ENCODE peak calls at places on chromosomes 7 and 10, in five cellular contexts. One of them, this sample, is unnamed.

GRCh38 chr10:22244001-22244400 is 26.2 kb upstream of the EBLN1 start:
- DNase-seq in OCI-LY7: no peak
- DNase-seq in fibroblast of the conjunctiva: no peak
- DNase-seq in iPS-NIHi11: no peak
- DNase-seq in stimulated activated CD4-positive, alpha-beta T cell treated with anti-CD3 and anti-CD28 coated beads, Interleukin-2, amount 100 ng/mL, for 48 hours: no peak
- DNase-seq in this sample: peak; percentile 49

GRCh38 chr7:68820321-68820720 is 778.0 kb upstream of the AUTS2 start:
- DNase-seq in stimulated activated CD4-positive, alpha-beta T cell treated with anti-CD3 and anti-CD28 coated beads, Interleukin-2, amount 100 ng/mL, for 48 hours: no peak
- DNase-seq in OCI-LY7: no peak
- DNase-seq in iPS-NIHi11: no peak
- DNase-seq in fibroblast of the conjunctiva: no peak
- DNase-seq in this sample: no peak

GRCh38 chr7:90709501-90710465 is 113.7 kb downstream of the CDK14 start:
- DNase-seq in OCI-LY7: peak; percentile 89
- DNase-seq in stimulated activated CD4-positive, alpha-beta T cell treated with anti-CD3 and anti-CD28 coated beads, Interleukin-2, amount 100 ng/mL, for 48 hours: no peak
- DNase-seq in fibroblast of the conjunctiva: no peak
- DNase-seq in iPS-NIHi11: no peak
- DNase-seq in this sample: no peak

GRCh38 chr10:71241114-71241898 is 28.9 kb downstream of the UNC5B start:
- DNase-seq in OCI-LY7: no peak
- DNase-seq in stimulated activated CD4-positive, alpha-beta T cell treated with anti-CD3 and anti-CD28 coated beads, Interleukin-2, amount 100 ng/mL, for 48 hours: no peak
- DNase-seq in iPS-NIHi11: no peak
- DNase-seq in fibroblast of the conjunctiva: peak; percentile 73
- DNase-seq in this sample: no peak

GRCh38 chr7:20153999-20154398 is 63.2 kb downstream of the MACC1 start:
- DNase-seq in stimulated activated CD4-positive, alpha-beta T cell treated with anti-CD3 and anti-CD28 coated beads, Interleukin-2, amount 100 ng/mL, for 48 hours: no peak
- DNase-seq in OCI-LY7: no peak
- DNase-seq in iPS-NIHi11: no peak
- DNase-seq in fibroblast of the conjunctiva: no peak
- DNase-seq in this sample: no peak

GRCh38 chr7:12423355-12423994 is 19.8 kb upstream of the VWDE start:
- DNase-seq in iPS-NIHi11: no peak
- DNase-seq in OCI-LY7: no peak
- DNase-seq in fibroblast of the conjunctiva: peak; percentile 38
- DNase-seq in stimulated activated CD4-positive, alpha-beta T cell treated with anti-CD3 and anti-CD28 coated beads, Interleukin-2, amount 100 ng/mL, for 48 hours: no peak
- DNase-seq in this sample: no peak

GRCh38 chr10:104449402-104449801 is 95.8 kb downstream of the CFAP58 start:
- DNase-seq in fibroblast of the conjunctiva: no peak
- DNase-seq in OCI-LY7: no peak
- DNase-seq in stimulated activated CD4-positive, alpha-beta T cell treated with anti-CD3 and anti-CD28 coated beads, Interleukin-2, amount 100 ng/mL, for 48 hours: no peak
- DNase-seq in iPS-NIHi11: no peak
- DNase-seq in this sample: no peak

GRCh38 chr7:102925962-102926825 is 13.4 kb downstream of the LRRC17 start:
- DNase-seq in OCI-LY7: no peak
- DNase-seq in fibroblast of the conjunctiva: no peak
- DNase-seq in stimulated activated CD4-positive, alpha-beta T cell treated with anti-CD3 and anti-CD28 coated beads, Interleukin-2, amount 100 ng/mL, for 48 hours: no peak
- DNase-seq in iPS-NIHi11: no peak
- DNase-seq in this sample: no peak

GRCh38 chr7:143388491-143389101 is 7.5 kb downstream of the ZYX start:
- DNase-seq in OCI-LY7: no peak
- DNase-seq in iPS-NIHi11: no peak
- DNase-seq in fibroblast of the conjunctiva: no peak
- DNase-seq in stimulated activated CD4-positive, alpha-beta T cell treated with anti-CD3 and anti-CD28 coated beads, Interleukin-2, amount 100 ng/mL, for 48 hours: no peak
- DNase-seq in this sample: peak; percentile 51

GRCh38 chr7:142556745-142557144 is 192.5 kb upstream of the PRSS1 start:
- DNase-seq in stimulated activated CD4-positive, alpha-beta T cell treated with anti-CD3 and anti-CD28 coated beads, Interleukin-2, amount 100 ng/mL, for 48 hours: no peak
- DNase-seq in OCI-LY7: no peak
- DNase-seq in iPS-NIHi11: peak; percentile 61
- DNase-seq in fibroblast of the conjunctiva: peak; percentile 97
- DNase-seq in this sample: peak; percentile 36

GRCh38 chr10:62177111-62177510 is 91.5 kb downstream of the RTKN2 start:
- DNase-seq in fibroblast of the conjunctiva: no peak
- DNase-seq in iPS-NIHi11: no peak
- DNase-seq in OCI-LY7: no peak
- DNase-seq in stimulated activated CD4-positive, alpha-beta T cell treated with anti-CD3 and anti-CD28 coated beads, Interleukin-2, amount 100 ng/mL, for 48 hours: no peak
- DNase-seq in this sample: no peak

GRCh38 chr7:131381069-131381838 is 53.6 kb downstream of the MKLN1 start:
- DNase-seq in fibroblast of the conjunctiva: no peak
- DNase-seq in OCI-LY7: no peak
- DNase-seq in iPS-NIHi11: no peak
- DNase-seq in stimulated activated CD4-positive, alpha-beta T cell treated with anti-CD3 and anti-CD28 coated beads, Interleukin-2, amount 100 ng/mL, for 48 hours: no peak
- DNase-seq in this sample: no peak

GRCh38 chr10:8035641-8036520 is 18.6 kb upstream of the GATA3 start:
- DNase-seq in OCI-LY7: no peak
- DNase-seq in fibroblast of the conjunctiva: no peak
- DNase-seq in stimulated activated CD4-positive, alpha-beta T cell treated with anti-CD3 and anti-CD28 coated beads, Interleukin-2, amount 100 ng/mL, for 48 hours: no peak
- DNase-seq in iPS-NIHi11: no peak
- DNase-seq in this sample: no peak

GRCh38 chr7:105787793-105788192 is 88.6 kb downstream of the ATXN7L1 start:
- DNase-seq in fibroblast of the conjunctiva: no peak
- DNase-seq in iPS-NIHi11: no peak
- DNase-seq in OCI-LY7: no peak
- DNase-seq in stimulated activated CD4-positive, alpha-beta T cell treated with anti-CD3 and anti-CD28 coated beads, Interleukin-2, amount 100 ng/mL, for 48 hours: no peak
- DNase-seq in this sample: no peak

GRCh38 chr10:21402606-21403083 is 122.8 kb downstream of the SKIDA1 start:
- DNase-seq in fibroblast of the conjunctiva: peak; percentile 13
- DNase-seq in stimulated activated CD4-positive, alpha-beta T cell treated with anti-CD3 and anti-CD28 coated beads, Interleukin-2, amount 100 ng/mL, for 48 hours: no peak
- DNase-seq in OCI-LY7: no peak
- DNase-seq in iPS-NIHi11: no peak
- DNase-seq in this sample: no peak

GRCh38 chr7:1409555-1409954 is 49.7 kb downstream of the MICALL2 start:
- DNase-seq in iPS-NIHi11: no peak
- DNase-seq in OCI-LY7: no peak
- DNase-seq in stimulated activated CD4-positive, alpha-beta T cell treated with anti-CD3 and anti-CD28 coated beads, Interleukin-2, amount 100 ng/mL, for 48 hours: no peak
- DNase-seq in fibroblast of the conjunctiva: no peak
- DNase-seq in this sample: no peak

GRCh38 chr10:7410306-7410799 is 481 bp downstream of the SFMBT2 start:
- DNase-seq in iPS-NIHi11: no peak
- DNase-seq in fibroblast of the conjunctiva: no peak
- DNase-seq in OCI-LY7: peak; percentile 43
- DNase-seq in stimulated activated CD4-positive, alpha-beta T cell treated with anti-CD3 and anti-CD28 coated beads, Interleukin-2, amount 100 ng/mL, for 48 hours: peak; percentile 40
- DNase-seq in this sample: peak; percentile 47

GRCh38 chr7:93442478-93443224 is 131.9 kb downstream of the CALCR start:
- DNase-seq in iPS-NIHi11: peak; percentile 68
- DNase-seq in fibroblast of the conjunctiva: no peak
- DNase-seq in stimulated activated CD4-positive, alpha-beta T cell treated with anti-CD3 and anti-CD28 coated beads, Interleukin-2, amount 100 ng/mL, for 48 hours: peak; percentile 31
- DNase-seq in OCI-LY7: peak; percentile 48
- DNase-seq in this sample: peak; percentile 63

GRCh38 chr10:114110174-114110972 is 63.6 kb downstream of the CCDC186 start:
- DNase-seq in iPS-NIHi11: peak; percentile 52
- DNase-seq in stimulated activated CD4-positive, alpha-beta T cell treated with anti-CD3 and anti-CD28 coated beads, Interleukin-2, amount 100 ng/mL, for 48 hours: no peak
- DNase-seq in OCI-LY7: peak; percentile 33
- DNase-seq in fibroblast of the conjunctiva: no peak
- DNase-seq in this sample: no peak